ENCODE peak calls at places on chromosomes 3 and 15, in four cellular contexts. One of them, this sample, is unnamed. For H3K9me3, the result is how much of the 10 kb centered on the place peaks cover.

GRCh38 chr3:30544811-30545210 is 61.6 kb upstream of the TGFBR2 start:
- ATAC-seq in Panc1: peak
- ATAC-seq in GM12878: no peak
- ATAC-seq in HCT116: peak
- ATAC-seq in this sample: peak

GRCh38 chr3:184696643-184697042 is 15.2 kb downstream of the MAGEF1 start:
- ATAC-seq in Panc1: no peak
- ATAC-seq in GM12878: no peak
- ATAC-seq in HCT116: no peak
- ATAC-seq in this sample: no peak

GRCh38 chr3:38645601-38646000 is 3.9 kb downstream of the SCN5A start:
- ATAC-seq in GM12878: no peak
- ATAC-seq in HCT116: no peak
- ATAC-seq in Panc1: no peak
- ATAC-seq in this sample: no peak

GRCh38 chr3:143600762-143601161 is 247.5 kb downstream of the SLC9A9 start:
- ATAC-seq in Panc1: no peak
- ATAC-seq in GM12878: no peak
- ATAC-seq in HCT116: no peak
- ATAC-seq in this sample: no peak

GRCh38 chr15:74461847-74462511 is 1.0 kb upstream of the UBL7 start:
- ATAC-seq in HCT116: no peak
- ATAC-seq in GM12878: no peak
- ATAC-seq in Panc1: no peak
- ATAC-seq in this sample: no peak

GRCh38 chr15:91664224-91664836 is 189.2 kb upstream of the SLCO3A1 start:
- ATAC-seq in Panc1: no peak
- ATAC-seq in HCT116: no peak
- ATAC-seq in GM12878: no peak
- ATAC-seq in this sample: no peak

GRCh38 chr15:40296561-40297230 is 11.0 kb downstream of the PLCB2 start:
- ATAC-seq in GM12878: no peak
- ATAC-seq in Panc1: no peak
- ATAC-seq in HCT116: no peak
- ATAC-seq in this sample: no peak

GRCh38 chr3:32872487-32873382 is 54.9 kb downstream of the TRIM71 start:
- ATAC-seq in HCT116: no peak
- ATAC-seq in GM12878: peak
- ATAC-seq in Panc1: peak
- ATAC-seq in this sample: peak

GRCh38 chr15:60520825-60521368 is 42.0 kb upstream of the ICE2 start:
- ATAC-seq in GM12878: peak
- ATAC-seq in HCT116: peak
- ATAC-seq in Panc1: peak
- ATAC-seq in this sample: no peak

GRCh38 chr3:55559651-55560423 is 72.7 kb upstream of the WNT5A start:
- ATAC-seq in Panc1: no peak
- ATAC-seq in GM12878: no peak
- ATAC-seq in HCT116: no peak
- ATAC-seq in this sample: no peak

GRCh38 chr3:25455316-25456232 is 27.5 kb downstream of the RARB start:
- ATAC-seq in HCT116: no peak
- ATAC-seq in Panc1: no peak
- ATAC-seq in GM12878: no peak
- ATAC-seq in this sample: peak

GRCh38 chr3:65971281-65972252 is 67.2 kb downstream of the MAGI1 start:
- ATAC-seq in Panc1: no peak
- ATAC-seq in GM12878: no peak
- ATAC-seq in HCT116: peak
- ATAC-seq in this sample: no peak

GRCh38 chr15:75929799-75930565 is 26.3 kb downstream of the FBXO22 start:
- ATAC-seq in HCT116: no peak
- ATAC-seq in GM12878: no peak
- ATAC-seq in Panc1: no peak
- ATAC-seq in this sample: no peak

GRCh38 chr3:42497009-42497731 is 5.3 kb upstream of the VIPR1 start:
- ATAC-seq in Panc1: peak
- ATAC-seq in GM12878: no peak
- ATAC-seq in HCT116: peak
- ATAC-seq in this sample: no peak

GRCh38 chr3:88785841-88786240 is 321.6 kb upstream of the EPHA3 start:
- ATAC-seq in HCT116: no peak
- ATAC-seq in Panc1: no peak
- ATAC-seq in GM12878: no peak
- ATAC-seq in this sample: no peak

GRCh38 chr15:73989001-73989798 is 2.9 kb downstream of the STOML1 start:
- ATAC-seq in Panc1: no peak
- ATAC-seq in GM12878: no peak
- ATAC-seq in HCT116: no peak
- ATAC-seq in this sample: no peak

GRCh38 chr3:112374334-112374734 is 41.4 kb downstream of the CD200 start:
- ATAC-seq in HCT116: no peak
- ATAC-seq in GM12878: no peak
- ATAC-seq in Panc1: no peak
- ATAC-seq in this sample: no peak

GRCh38 chr3:16427309-16427965 is 86.1 kb downstream of the RFTN1 start:
- ATAC-seq in HCT116: no peak
- ATAC-seq in Panc1: no peak
- ATAC-seq in GM12878: no peak
- ATAC-seq in this sample: peak

DNA sequence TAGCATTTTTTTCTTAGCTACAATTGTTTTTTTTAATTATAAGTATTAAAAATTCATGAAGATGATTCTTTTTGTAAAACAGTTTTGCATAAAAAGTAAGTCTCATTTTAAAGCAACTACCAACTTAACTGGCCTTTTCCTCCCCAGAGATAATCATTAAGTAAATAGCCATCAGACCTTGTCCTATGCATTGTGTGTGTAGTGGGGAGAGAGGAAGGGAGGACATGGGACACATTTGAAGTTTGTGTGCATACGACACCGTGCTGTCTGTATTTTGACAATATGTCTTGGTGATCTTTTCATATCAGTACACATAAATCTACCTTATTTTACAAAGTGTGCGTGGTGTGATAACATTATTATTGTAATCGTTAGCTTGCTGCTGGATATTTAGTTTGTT is 8.1 kb downstream of the SNRPN start:
- ATAC-seq in GM12878: no peak
- ATAC-seq in Panc1: no peak
- ATAC-seq in HCT116: no peak
- ATAC-seq in this sample: no peak
- H3K9me3 ChIP-seq in GM12878: under half
- H3K9me3 ChIP-seq in Panc1: under half
- H3K9me3 ChIP-seq in HCT116: under half
- H3K9me3 ChIP-seq in this sample: under half

GRCh38 chr15:63287109-63287508 is 9.7 kb downstream of the APH1B start:
- ATAC-seq in HCT116: no peak
- ATAC-seq in GM12878: no peak
- ATAC-seq in Panc1: no peak
- ATAC-seq in this sample: no peak
- TF ChIP-seq POLR2AphosphoS5 in HCT116: no peak
- TF ChIP-seq POLR2AphosphoS5 in GM12878: no peak
- TF ChIP-seq POLR2AphosphoS5 in Panc1: no peak
- TF ChIP-seq POLR2AphosphoS5 in this sample: no peak

DNA sequence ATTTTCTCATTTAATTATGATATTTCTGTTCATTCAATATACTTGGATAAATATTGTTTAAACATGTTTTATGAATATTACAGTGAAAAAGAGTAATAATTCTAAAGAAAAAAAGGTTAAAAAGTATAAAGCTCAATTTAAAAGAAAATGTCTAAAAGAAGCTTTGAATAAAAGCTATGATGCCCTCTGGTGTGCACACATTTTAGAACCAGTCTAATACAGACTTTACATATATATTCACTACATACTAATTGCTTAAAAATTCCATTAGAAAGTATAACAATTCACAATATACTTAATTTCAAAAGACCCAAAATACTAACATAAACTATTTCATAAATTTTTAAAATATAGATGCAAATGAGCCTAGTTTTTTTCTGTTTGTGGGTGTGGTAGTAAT is 909.1 kb upstream of the ROBO1 start:
- ATAC-seq in Panc1: no peak
- ATAC-seq in GM12878: no peak
- ATAC-seq in HCT116: no peak
- ATAC-seq in this sample: no peak
- TF ChIP-seq CTCF in Panc1: no peak
- TF ChIP-seq CTCF in GM12878: no peak
- TF ChIP-seq CTCF in HCT116: no peak
- TF ChIP-seq CTCF in this sample: no peak

GRCh38 chr15:45991863-45992262 is 357.0 kb downstream of the SQOR start:
- ATAC-seq in GM12878: no peak
- ATAC-seq in HCT116: no peak
- ATAC-seq in Panc1: no peak
- ATAC-seq in this sample: no peak
- H3K9me3 ChIP-seq in GM12878: under half
- H3K9me3 ChIP-seq in HCT116: under half
- H3K9me3 ChIP-seq in Panc1: under half
- H3K9me3 ChIP-seq in this sample: under half

DNA sequence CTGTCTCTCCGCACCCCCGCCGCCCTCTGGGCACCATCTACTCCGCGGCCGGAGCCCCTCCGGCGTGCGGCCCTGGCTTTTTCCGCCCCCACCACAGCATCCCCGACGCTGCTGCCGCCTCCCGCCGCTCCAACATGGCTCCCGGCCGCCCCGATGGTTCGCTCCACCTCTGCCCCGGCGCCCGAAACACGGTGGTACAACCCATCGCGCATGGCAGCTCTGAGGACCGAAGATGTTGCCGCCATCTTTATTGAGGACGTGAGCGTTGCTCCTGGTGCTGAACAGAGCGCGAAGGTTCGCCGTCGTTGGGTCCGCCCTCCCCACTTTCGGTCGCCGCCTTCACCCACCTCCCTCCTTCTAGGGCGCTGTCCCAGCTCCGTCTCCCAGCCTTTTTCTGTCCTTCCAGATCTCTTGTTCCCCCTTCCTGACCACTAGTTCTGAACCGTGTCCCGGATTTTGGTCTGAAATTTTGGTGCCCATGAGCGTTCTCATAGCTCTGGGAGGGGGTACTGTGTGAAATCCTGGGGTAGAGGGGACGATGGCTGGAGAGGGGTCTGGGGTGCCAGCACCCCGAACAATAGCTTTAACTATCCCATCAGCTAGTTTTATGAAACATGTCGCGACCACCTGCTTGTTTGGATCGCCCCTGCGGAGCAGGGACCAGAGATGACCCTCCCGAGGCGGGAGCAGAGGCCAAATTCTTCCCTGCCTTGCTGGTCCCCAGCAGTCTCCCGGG is at the start of gene CELSR3:
- ATAC-seq in Panc1: peak
- ATAC-seq in GM12878: peak
- ATAC-seq in HCT116: peak
- ATAC-seq in this sample: peak
- TF ChIP-seq POLR2AphosphoS5 in Panc1: no peak
- TF ChIP-seq POLR2AphosphoS5 in GM12878: no peak
- TF ChIP-seq POLR2AphosphoS5 in HCT116: peak
- TF ChIP-seq POLR2AphosphoS5 in this sample: no peak

This sample was measured in gastroesophageal sphincter.